ENCODE peak calls at places on chromosomes 13 and 19, in five cellular contexts. V is colonic mucosa; K is skeletal muscle cell; J is ovary; I is CD8-positive, alpha-beta memory T cell. W is an unnamed sample.
A peak's percentile ranks its signal among the peaks of the same experiment; 100 is the strongest.

GRCh38 chr19:10848208-10848843 is at the start of gene C19orf38:
- DNase-seq in J (peak; percentile 32), I (no peak), K (no peak), V (no peak), W (no peak)

GRCh38 chr13:98214707-98215106 is 37.6 kb upstream of the RNF113B start:
- DNase-seq in J (no peak), V (peak; percentile 66), K (no peak), I (no peak), W (no peak)

GRCh38 chr19:52138614-52139290 is 986 bp downstream of the ZNF616 start:
- DNase-seq in I (no peak), V (peak; percentile 34), J (peak; percentile 24), K (no peak), W (no peak)

GRCh38 chr13:44274838-44275237 is 98.8 kb upstream of the SERP2 start:
- DNase-seq in K (no peak), J (no peak), V (no peak), I (no peak), W (no peak)

GRCh38 chr19:17405250-17406038 is at the start of gene BST2:
- DNase-seq in V (peak; percentile 38), K (no peak), I (peak; percentile 42), J (peak; percentile 88), W (peak; percentile 56)

GRCh38 chr19:55368701-55369563 is 1.3 kb downstream of the IL11 start:
- DNase-seq in I (no peak), J (no peak), V (no peak), K (no peak), W (no peak)

GRCh38 chr13:79780240-79780639 is 299.3 kb downstream of the NDFIP2 start:
- DNase-seq in V (no peak), K (no peak), J (no peak), I (no peak), W (no peak)

GRCh38 chr19:44607049-44607448 is 6.3 kb upstream of the IGSF23 start:
- DNase-seq in V (peak; percentile 64), J (no peak), K (peak; percentile 5), I (no peak), W (no peak)

GRCh38 chr19:53865523-53865917 is 2.2 kb upstream of the MYADM start:
- DNase-seq in V (no peak), K (no peak), J (no peak), I (no peak), W (no peak)

GRCh38 chr19:35365303-35365702 is 5.6 kb upstream of the GPR42 start:
- DNase-seq in J (no peak), I (no peak), K (no peak), V (no peak), W (no peak)

GRCh38 chr13:65966991-65967451 is 1263.1 kb downstream of the PCDH9 start:
- DNase-seq in I (no peak), J (no peak), K (no peak), V (no peak), W (no peak)

GRCh38 chr19:19032420-19033175 is 719 bp downstream of the SUGP2 start:
- DNase-seq in I (peak; percentile 52), J (peak; percentile 73), V (peak; percentile 78), K (peak; percentile 83), W (peak; percentile 55)

GRCh38 chr19:13700621-13701020 is 63.7 kb upstream of the MRI1 start:
- DNase-seq in J (no peak), V (no peak), I (no peak), K (no peak), W (no peak)

GRCh38 chr19:814108-815078 is 7.4 kb downstream of the PLPPR3 start:
- DNase-seq in J (no peak), K (no peak), V (no peak), I (no peak), W (no peak)

GRCh38 chr19:13012690-13013608 is 17.7 kb downstream of the NFIX start:
- DNase-seq in I (peak; percentile 13), V (peak; percentile 85), J (peak; percentile 88), K (no peak), W (no peak)

GRCh38 chr19:43534811-43535761 is 2.1 kb downstream of the ZNF575 start:
- DNase-seq in I (no peak), K (no peak), V (peak; percentile 59), J (peak; percentile 79), W (no peak)

GRCh38 chr19:39908803-39909202 is 25.6 kb downstream of the FCGBP start:
- DNase-seq in V (peak; percentile 14), K (no peak), I (no peak), J (no peak), W (no peak)

GRCh38 chr13:46176756-46177155 is 5.2 kb downstream of the LCP1 start:
- DNase-seq in K (no peak), J (no peak), V (no peak), I (no peak), W (no peak)

GRCh38 chr19:7522923-7523667 is 671 bp downstream of the MCOLN1 start:
- DNase-seq in J (peak; percentile 41), K (no peak), V (no peak), I (no peak), W (no peak)

GRCh38 chr13:111904701-111905608 is 162.0 kb upstream of the SOX1 start:
- DNase-seq in I (no peak), K (no peak), V (no peak), J (no peak), W (no peak)

GRCh38 chr13:21945195-21945594 is 274.3 kb downstream of the FGF9 start:
- DNase-seq in I (no peak), K (no peak), J (no peak), V (no peak), W (no peak)

DNA sequence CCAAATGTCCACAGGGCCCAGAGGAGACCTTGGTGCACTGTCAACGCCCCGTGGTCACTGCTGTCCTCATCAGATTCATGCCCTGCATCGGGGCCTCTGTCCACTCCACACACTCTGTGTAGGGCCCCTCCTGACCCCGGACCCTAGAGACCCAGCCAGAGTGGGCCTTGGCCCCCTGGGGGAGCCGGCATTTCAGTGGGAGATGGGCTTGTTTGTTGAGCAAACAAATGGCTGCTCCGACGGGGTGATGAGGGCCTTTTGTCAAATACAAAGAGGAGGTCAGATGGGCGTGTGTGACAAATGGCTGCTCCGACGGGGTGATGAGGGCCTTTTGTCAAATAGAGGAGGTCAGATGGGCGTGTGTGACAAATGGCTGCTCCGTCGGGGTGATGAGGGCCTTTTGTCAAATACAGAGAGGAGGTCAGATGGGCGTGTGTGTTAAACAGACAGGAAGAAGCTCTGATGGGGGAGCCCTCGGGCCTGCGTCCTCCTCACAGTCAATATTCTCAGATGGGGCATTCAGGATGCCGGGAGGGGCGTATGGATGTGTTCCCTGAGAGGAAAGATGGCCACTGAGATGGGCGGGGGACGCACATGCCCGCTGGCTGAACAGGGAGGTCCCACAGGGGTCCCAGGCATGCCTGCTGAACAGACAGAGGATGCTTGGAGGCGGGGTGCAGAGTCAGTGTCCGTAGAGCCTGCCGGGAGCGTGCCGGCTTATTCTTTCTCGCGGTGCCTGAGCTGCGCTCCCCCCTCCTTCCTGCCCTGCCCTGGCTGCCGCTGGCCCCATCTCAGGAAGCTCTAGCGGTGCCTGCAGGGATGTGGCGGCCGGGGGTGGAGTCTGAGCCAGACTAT is 36.3 kb downstream of the SMIM24 start:
- DNase-seq in J (no peak), K (no peak), I (no peak), V (no peak), W (no peak)
- H3K4me3 ChIP-seq in J (no peak overlapping the region), K (no peak overlapping the region), I (no peak overlapping the region), V (no peak overlapping the region), W (no peak overlapping the region)

DNA sequence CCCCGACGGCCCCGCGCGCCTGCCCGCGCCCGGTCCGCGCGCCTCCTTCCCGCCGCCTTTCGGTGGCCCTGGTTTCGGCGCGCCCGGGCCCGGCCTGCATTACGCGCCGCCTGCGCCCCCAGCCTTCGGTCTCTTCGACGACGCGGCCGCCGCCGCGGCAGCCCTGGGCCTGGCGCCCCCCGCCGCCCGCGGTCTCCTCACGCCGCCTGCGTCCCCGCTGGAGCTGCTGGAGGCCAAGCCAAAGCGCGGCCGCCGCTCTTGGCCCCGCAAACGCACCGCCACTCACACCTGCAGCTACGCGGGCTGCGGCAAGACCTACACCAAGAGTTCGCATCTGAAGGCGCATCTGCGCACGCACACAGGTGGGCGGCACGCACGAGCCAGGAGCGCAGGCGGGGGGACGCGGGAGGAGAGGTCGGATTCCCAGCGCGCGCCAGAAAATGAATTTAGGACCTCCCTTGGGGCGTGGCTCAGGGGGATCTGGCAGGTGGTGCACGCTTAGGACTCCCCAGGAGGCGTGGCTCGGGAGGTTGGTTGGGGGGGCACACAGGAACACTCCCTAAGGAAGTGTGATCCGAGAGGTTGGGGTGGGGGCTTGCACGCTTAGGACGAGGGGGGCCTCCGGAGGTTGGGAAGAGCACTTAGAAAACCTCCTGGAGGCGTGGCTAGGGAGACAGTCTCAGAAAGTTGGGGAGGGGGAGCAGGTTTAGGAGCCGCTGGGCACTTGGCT is 1.2 kb downstream of the KLF2 start:
- DNase-seq in K (no peak), I (peak; percentile 47), J (peak; percentile 66), V (peak; percentile 64), W (peak; percentile 80)
- H3K4me3 ChIP-seq in K (peak overlapping the region; percentile 40), I (peak overlapping the region; percentile 100), J (peak overlapping the region; percentile 70), V (peak overlapping the region; percentile 82), W (peak overlapping the region; percentile 98)

DNA sequence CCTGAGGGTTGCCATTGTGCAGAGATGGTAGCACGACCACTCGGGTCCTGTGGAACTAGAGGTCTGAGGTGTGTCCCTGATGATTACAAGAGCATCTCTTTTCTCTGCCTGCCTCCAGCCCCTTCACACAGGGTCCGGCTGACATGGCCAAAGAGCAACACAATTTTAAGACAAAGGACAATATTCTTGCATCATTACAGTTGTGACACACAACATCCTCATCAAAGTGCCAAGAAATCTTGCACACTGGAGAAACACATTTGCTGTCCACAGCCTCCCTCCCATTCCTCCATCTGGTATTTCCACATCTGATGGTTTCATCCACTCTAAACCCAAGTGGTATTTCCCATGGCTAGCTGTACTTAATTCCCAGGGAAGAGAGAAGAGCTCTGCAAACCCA is 12.8 kb downstream of the COL4A1 start:
- DNase-seq in K (no peak), V (no peak), I (no peak), J (peak; percentile 18), W (no peak)
- H3K4me3 ChIP-seq in K (no peak overlapping the region), V (no peak overlapping the region), I (no peak overlapping the region), J (no peak overlapping the region), W (no peak overlapping the region)

GRCh38 chr19:47095707-47096704 is 17.6 kb downstream of the ZC3H4 start:
- DNase-seq in K (no peak), V (peak; percentile 99), I (no peak), J (no peak), W (no peak)
- H3K4me3 ChIP-seq in K (no peak overlapping the region), V (no peak overlapping the region), I (no peak overlapping the region), J (no peak overlapping the region), W (no peak overlapping the region)

DNA sequence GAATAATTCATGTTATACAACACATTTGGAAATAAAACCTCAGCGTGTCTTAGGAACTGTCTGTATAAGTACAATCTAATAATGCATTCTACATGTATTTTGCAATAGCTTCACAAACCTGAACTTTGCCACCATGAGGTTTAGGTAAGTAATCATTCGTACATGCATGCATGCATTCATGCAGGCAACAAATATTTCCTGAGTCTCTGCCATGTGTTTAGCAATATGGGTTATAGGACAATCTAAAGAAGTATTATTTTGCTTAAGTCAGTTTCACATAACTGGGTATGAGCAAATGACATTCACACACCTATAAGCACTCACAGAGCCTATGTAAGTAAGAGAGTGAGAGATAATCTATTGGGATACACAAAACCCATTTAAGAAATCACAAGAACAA is 61.9 kb downstream of the EPSTI1 start:
- DNase-seq in V (no peak), K (no peak), J (no peak), I (no peak), W (no peak)
- H3K4me3 ChIP-seq in V (no peak overlapping the region), K (no peak overlapping the region), J (no peak overlapping the region), I (no peak overlapping the region), W (no peak overlapping the region)

W was measured in CD4-positive, CD25-positive, alpha-beta regulatory T cell.